ENCODE peak calls at places on chromosomes 11 and 22, in nine cellular contexts. One of them, this sample, is unnamed.

GRCh38 chr11:134244593-134244992 is 8.6 kb downstream of the THYN1 start:
- DNase-seq in stimulated activated CD4-positive, alpha-beta T cell treated with anti-CD3 and anti-CD28 coated beads, Interleukin-4, amount 100 ng/mL, for 48 hours: no peak
- DNase-seq in NCI-H187 treated with DMSO at 0.1 percent for 48 hours: no peak
- DNase-seq in cardiac fibroblast: peak
- DNase-seq in non-pigmented ciliary epithelial cell: no peak
- DNase-seq in EL: peak
- DNase-seq in sciatic nerve: no peak
- DNase-seq in NCI-H1092 treated with DMSO at 0.1 percent for 48 hours: no peak
- DNase-seq in GM12865: peak
- DNase-seq in this sample: no peak

GRCh38 chr11:126585388-126586302 is 230.2 kb downstream of the ST3GAL4 start:
- DNase-seq in stimulated activated CD4-positive, alpha-beta T cell treated with anti-CD3 and anti-CD28 coated beads, Interleukin-4, amount 100 ng/mL, for 48 hours: no peak
- DNase-seq in NCI-H187 treated with DMSO at 0.1 percent for 48 hours: peak
- DNase-seq in cardiac fibroblast: peak
- DNase-seq in non-pigmented ciliary epithelial cell: peak
- DNase-seq in EL: peak
- DNase-seq in sciatic nerve: peak
- DNase-seq in NCI-H1092 treated with DMSO at 0.1 percent for 48 hours: peak
- DNase-seq in GM12865: no peak
- DNase-seq in this sample: peak

GRCh38 chr11:124586247-124586860 is 16.6 kb downstream of the OR8A1 start:
- DNase-seq in stimulated activated CD4-positive, alpha-beta T cell treated with anti-CD3 and anti-CD28 coated beads, Interleukin-4, amount 100 ng/mL, for 48 hours: peak
- DNase-seq in NCI-H187 treated with DMSO at 0.1 percent for 48 hours: no peak
- DNase-seq in cardiac fibroblast: peak
- DNase-seq in non-pigmented ciliary epithelial cell: peak
- DNase-seq in EL: peak
- DNase-seq in sciatic nerve: peak
- DNase-seq in NCI-H1092 treated with DMSO at 0.1 percent for 48 hours: peak
- DNase-seq in GM12865: peak
- DNase-seq in this sample: peak

GRCh38 chr22:28016781-28017557 is 97.9 kb upstream of the PITPNB start:
- DNase-seq in stimulated activated CD4-positive, alpha-beta T cell treated with anti-CD3 and anti-CD28 coated beads, Interleukin-4, amount 100 ng/mL, for 48 hours: no peak
- DNase-seq in NCI-H187 treated with DMSO at 0.1 percent for 48 hours: no peak
- DNase-seq in cardiac fibroblast: no peak
- DNase-seq in non-pigmented ciliary epithelial cell: no peak
- DNase-seq in EL: no peak
- DNase-seq in sciatic nerve: peak
- DNase-seq in NCI-H1092 treated with DMSO at 0.1 percent for 48 hours: no peak
- DNase-seq in GM12865: no peak
- DNase-seq in this sample: peak

GRCh38 chr11:83521647-83522596 is 235.8 kb upstream of the CCDC90B start:
- DNase-seq in stimulated activated CD4-positive, alpha-beta T cell treated with anti-CD3 and anti-CD28 coated beads, Interleukin-4, amount 100 ng/mL, for 48 hours: no peak
- DNase-seq in NCI-H187 treated with DMSO at 0.1 percent for 48 hours: peak
- DNase-seq in cardiac fibroblast: peak
- DNase-seq in non-pigmented ciliary epithelial cell: no peak
- DNase-seq in EL: no peak
- DNase-seq in sciatic nerve: no peak
- DNase-seq in NCI-H1092 treated with DMSO at 0.1 percent for 48 hours: peak
- DNase-seq in GM12865: peak
- DNase-seq in this sample: no peak

GRCh38 chr11:28835790-28836189 is 727.6 kb downstream of the METTL15 start:
- DNase-seq in stimulated activated CD4-positive, alpha-beta T cell treated with anti-CD3 and anti-CD28 coated beads, Interleukin-4, amount 100 ng/mL, for 48 hours: no peak
- DNase-seq in NCI-H187 treated with DMSO at 0.1 percent for 48 hours: no peak
- DNase-seq in cardiac fibroblast: peak
- DNase-seq in non-pigmented ciliary epithelial cell: no peak
- DNase-seq in EL: peak
- DNase-seq in sciatic nerve: no peak
- DNase-seq in NCI-H1092 treated with DMSO at 0.1 percent for 48 hours: no peak
- DNase-seq in GM12865: no peak
- DNase-seq in this sample: no peak

GRCh38 chr11:114779189-114779588 is 100.9 kb downstream of the NXPE2 start:
- DNase-seq in stimulated activated CD4-positive, alpha-beta T cell treated with anti-CD3 and anti-CD28 coated beads, Interleukin-4, amount 100 ng/mL, for 48 hours: no peak
- DNase-seq in NCI-H187 treated with DMSO at 0.1 percent for 48 hours: no peak
- DNase-seq in cardiac fibroblast: no peak
- DNase-seq in non-pigmented ciliary epithelial cell: no peak
- DNase-seq in EL: no peak
- DNase-seq in sciatic nerve: no peak
- DNase-seq in NCI-H1092 treated with DMSO at 0.1 percent for 48 hours: no peak
- DNase-seq in GM12865: no peak
- DNase-seq in this sample: no peak

GRCh38 chr11:1008781-1009180 is 27.7 kb downstream of the MUC6 start:
- DNase-seq in stimulated activated CD4-positive, alpha-beta T cell treated with anti-CD3 and anti-CD28 coated beads, Interleukin-4, amount 100 ng/mL, for 48 hours: no peak
- DNase-seq in NCI-H187 treated with DMSO at 0.1 percent for 48 hours: no peak
- DNase-seq in cardiac fibroblast: no peak
- DNase-seq in non-pigmented ciliary epithelial cell: no peak
- DNase-seq in EL: no peak
- DNase-seq in sciatic nerve: no peak
- DNase-seq in NCI-H1092 treated with DMSO at 0.1 percent for 48 hours: no peak
- DNase-seq in GM12865: no peak
- DNase-seq in this sample: no peak

GRCh38 chr11:4191031-4191571 is 96.5 kb downstream of the RRM1 start:
- DNase-seq in stimulated activated CD4-positive, alpha-beta T cell treated with anti-CD3 and anti-CD28 coated beads, Interleukin-4, amount 100 ng/mL, for 48 hours: no peak
- DNase-seq in NCI-H187 treated with DMSO at 0.1 percent for 48 hours: no peak
- DNase-seq in cardiac fibroblast: no peak
- DNase-seq in non-pigmented ciliary epithelial cell: no peak
- DNase-seq in EL: no peak
- DNase-seq in sciatic nerve: no peak
- DNase-seq in NCI-H1092 treated with DMSO at 0.1 percent for 48 hours: no peak
- DNase-seq in GM12865: no peak
- DNase-seq in this sample: peak

GRCh38 chr22:23772315-23773246 is at the start of gene MMP11:
- DNase-seq in stimulated activated CD4-positive, alpha-beta T cell treated with anti-CD3 and anti-CD28 coated beads, Interleukin-4, amount 100 ng/mL, for 48 hours: peak
- DNase-seq in NCI-H187 treated with DMSO at 0.1 percent for 48 hours: no peak
- DNase-seq in cardiac fibroblast: no peak
- DNase-seq in non-pigmented ciliary epithelial cell: no peak
- DNase-seq in EL: peak
- DNase-seq in sciatic nerve: peak
- DNase-seq in NCI-H1092 treated with DMSO at 0.1 percent for 48 hours: peak
- DNase-seq in GM12865: peak
- DNase-seq in this sample: peak

GRCh38 chr11:58917159-58917765 is 22.0 kb upstream of the GLYATL1 start:
- DNase-seq in stimulated activated CD4-positive, alpha-beta T cell treated with anti-CD3 and anti-CD28 coated beads, Interleukin-4, amount 100 ng/mL, for 48 hours: no peak
- DNase-seq in NCI-H187 treated with DMSO at 0.1 percent for 48 hours: no peak
- DNase-seq in cardiac fibroblast: no peak
- DNase-seq in non-pigmented ciliary epithelial cell: no peak
- DNase-seq in EL: no peak
- DNase-seq in sciatic nerve: no peak
- DNase-seq in NCI-H1092 treated with DMSO at 0.1 percent for 48 hours: no peak
- DNase-seq in GM12865: no peak
- DNase-seq in this sample: no peak

GRCh38 chr11:7467652-7468051 is 17.7 kb upstream of the OLFML1 start:
- DNase-seq in stimulated activated CD4-positive, alpha-beta T cell treated with anti-CD3 and anti-CD28 coated beads, Interleukin-4, amount 100 ng/mL, for 48 hours: no peak
- DNase-seq in NCI-H187 treated with DMSO at 0.1 percent for 48 hours: no peak
- DNase-seq in cardiac fibroblast: no peak
- DNase-seq in non-pigmented ciliary epithelial cell: no peak
- DNase-seq in EL: peak
- DNase-seq in sciatic nerve: no peak
- DNase-seq in NCI-H1092 treated with DMSO at 0.1 percent for 48 hours: no peak
- DNase-seq in GM12865: peak
- DNase-seq in this sample: no peak

GRCh38 chr22:24803064-24803542 is 2.9 kb upstream of the SGSM1 start:
- DNase-seq in stimulated activated CD4-positive, alpha-beta T cell treated with anti-CD3 and anti-CD28 coated beads, Interleukin-4, amount 100 ng/mL, for 48 hours: peak
- DNase-seq in NCI-H187 treated with DMSO at 0.1 percent for 48 hours: no peak
- DNase-seq in cardiac fibroblast: peak
- DNase-seq in non-pigmented ciliary epithelial cell: no peak
- DNase-seq in EL: peak
- DNase-seq in sciatic nerve: peak
- DNase-seq in NCI-H1092 treated with DMSO at 0.1 percent for 48 hours: peak
- DNase-seq in GM12865: peak
- DNase-seq in this sample: peak

GRCh38 chr11:124812876-124813275 is 12.7 kb upstream of the MSANTD2 start:
- DNase-seq in stimulated activated CD4-positive, alpha-beta T cell treated with anti-CD3 and anti-CD28 coated beads, Interleukin-4, amount 100 ng/mL, for 48 hours: no peak
- DNase-seq in NCI-H187 treated with DMSO at 0.1 percent for 48 hours: peak
- DNase-seq in cardiac fibroblast: no peak
- DNase-seq in non-pigmented ciliary epithelial cell: no peak
- DNase-seq in EL: peak
- DNase-seq in sciatic nerve: no peak
- DNase-seq in NCI-H1092 treated with DMSO at 0.1 percent for 48 hours: no peak
- DNase-seq in GM12865: no peak
- DNase-seq in this sample: no peak

GRCh38 chr11:117932426-117932825 is 3.2 kb upstream of the TMPRSS13 start:
- DNase-seq in stimulated activated CD4-positive, alpha-beta T cell treated with anti-CD3 and anti-CD28 coated beads, Interleukin-4, amount 100 ng/mL, for 48 hours: no peak
- DNase-seq in NCI-H187 treated with DMSO at 0.1 percent for 48 hours: no peak
- DNase-seq in cardiac fibroblast: no peak
- DNase-seq in non-pigmented ciliary epithelial cell: no peak
- DNase-seq in EL: no peak
- DNase-seq in sciatic nerve: no peak
- DNase-seq in NCI-H1092 treated with DMSO at 0.1 percent for 48 hours: no peak
- DNase-seq in GM12865: no peak
- DNase-seq in this sample: no peak

GRCh38 chr11:94068764-94069163 is 47.6 kb downstream of the HEPHL1 start:
- DNase-seq in stimulated activated CD4-positive, alpha-beta T cell treated with anti-CD3 and anti-CD28 coated beads, Interleukin-4, amount 100 ng/mL, for 48 hours: no peak
- DNase-seq in NCI-H187 treated with DMSO at 0.1 percent for 48 hours: no peak
- DNase-seq in cardiac fibroblast: peak
- DNase-seq in non-pigmented ciliary epithelial cell: no peak
- DNase-seq in EL: peak
- DNase-seq in sciatic nerve: no peak
- DNase-seq in NCI-H1092 treated with DMSO at 0.1 percent for 48 hours: no peak
- DNase-seq in GM12865: no peak
- DNase-seq in this sample: no peak

GRCh38 chr22:49242480-49242879 is 585.2 kb downstream of the BRD1 start:
- DNase-seq in stimulated activated CD4-positive, alpha-beta T cell treated with anti-CD3 and anti-CD28 coated beads, Interleukin-4, amount 100 ng/mL, for 48 hours: no peak
- DNase-seq in NCI-H187 treated with DMSO at 0.1 percent for 48 hours: no peak
- DNase-seq in cardiac fibroblast: no peak
- DNase-seq in non-pigmented ciliary epithelial cell: no peak
- DNase-seq in EL: no peak
- DNase-seq in sciatic nerve: no peak
- DNase-seq in NCI-H1092 treated with DMSO at 0.1 percent for 48 hours: no peak
- DNase-seq in GM12865: no peak
- DNase-seq in this sample: no peak

GRCh38 chr22:50173221-50173982 is 2.9 kb downstream of the PANX2 start:
- DNase-seq in stimulated activated CD4-positive, alpha-beta T cell treated with anti-CD3 and anti-CD28 coated beads, Interleukin-4, amount 100 ng/mL, for 48 hours: no peak
- DNase-seq in NCI-H187 treated with DMSO at 0.1 percent for 48 hours: no peak
- DNase-seq in cardiac fibroblast: no peak
- DNase-seq in non-pigmented ciliary epithelial cell: no peak
- DNase-seq in EL: no peak
- DNase-seq in sciatic nerve: no peak
- DNase-seq in NCI-H1092 treated with DMSO at 0.1 percent for 48 hours: no peak
- DNase-seq in GM12865: peak
- DNase-seq in this sample: no peak